ENCODE peak calls at places on chromosomes 1 and 21, in four cellular contexts. One of them, this sample, is unnamed.

GRCh38 chr1:247385283-247385682 is 30.7 kb upstream of the NLRP3 start:
- DNase-seq in lung: no peak
- DNase-seq in pancreas: no peak
- DNase-seq in MCF 10A: no peak
- DNase-seq in this sample: no peak

GRCh38 chr1:235015291-235015990 is 113.2 kb downstream of the TOMM20 start:
- DNase-seq in lung: no peak
- DNase-seq in MCF 10A: no peak
- DNase-seq in pancreas: no peak
- DNase-seq in this sample: no peak

GRCh38 chr1:225998560-225999226 is 450 bp downstream of the SDE2 start:
- DNase-seq in lung: no peak
- DNase-seq in pancreas: no peak
- DNase-seq in MCF 10A: peak; percentile 34
- DNase-seq in this sample: no peak

GRCh38 chr1:47478090-47478489 is 40.2 kb downstream of the FOXD2 start:
- DNase-seq in pancreas: peak; percentile 41
- DNase-seq in MCF 10A: peak; percentile 42
- DNase-seq in lung: peak; percentile 75
- DNase-seq in this sample: no peak

GRCh38 chr1:27963393-27963792 is 3.6 kb downstream of the XKR8 start:
- DNase-seq in lung: no peak
- DNase-seq in pancreas: no peak
- DNase-seq in MCF 10A: no peak
- DNase-seq in this sample: no peak

GRCh38 chr1:53588053-53588779 is 129.0 kb downstream of the DMRTB1 start:
- DNase-seq in pancreas: no peak
- DNase-seq in lung: no peak
- DNase-seq in MCF 10A: no peak
- DNase-seq in this sample: peak; percentile 40

GRCh38 chr1:85357817-85358216 is 81.4 kb upstream of the BCL10 start:
- DNase-seq in lung: no peak
- DNase-seq in MCF 10A: no peak
- DNase-seq in pancreas: no peak
- DNase-seq in this sample: no peak

GRCh38 chr1:223197923-223198627 is 55.0 kb upstream of the TLR5 start:
- DNase-seq in MCF 10A: peak; percentile 76
- DNase-seq in lung: no peak
- DNase-seq in pancreas: no peak
- DNase-seq in this sample: no peak

GRCh38 chr1:205226868-205227583 is 720 bp upstream of the TMCC2 start:
- DNase-seq in pancreas: no peak
- DNase-seq in lung: no peak
- DNase-seq in MCF 10A: peak; percentile 99
- DNase-seq in this sample: peak; percentile 27

GRCh38 chr1:162627662-162628296 is 4.5 kb upstream of the DDR2 start:
- DNase-seq in pancreas: no peak
- DNase-seq in MCF 10A: peak; percentile 71
- DNase-seq in lung: no peak
- DNase-seq in this sample: no peak

GRCh38 chr1:61139324-61140055 is 57.1 kb downstream of the NFIA start:
- DNase-seq in lung: no peak
- DNase-seq in MCF 10A: peak; percentile 94
- DNase-seq in pancreas: no peak
- DNase-seq in this sample: no peak

GRCh38 chr1:221839794-221840395 is 98.0 kb upstream of the DUSP10 start:
- DNase-seq in MCF 10A: peak; percentile 100
- DNase-seq in pancreas: peak; percentile 53
- DNase-seq in lung: no peak
- DNase-seq in this sample: peak; percentile 87

GRCh38 chr1:228363686-228364067 is 43.0 kb downstream of the TRIM11 start:
- DNase-seq in pancreas: no peak
- DNase-seq in lung: no peak
- DNase-seq in MCF 10A: no peak
- DNase-seq in this sample: no peak

GRCh38 chr1:242428403-242429190 is 95.9 kb downstream of the PLD5 start:
- DNase-seq in pancreas: no peak
- DNase-seq in MCF 10A: no peak
- DNase-seq in lung: no peak
- DNase-seq in this sample: no peak

GRCh38 chr1:112457241-112457640 is 51.5 kb upstream of the WNT2B start:
- DNase-seq in MCF 10A: peak; percentile 20
- DNase-seq in lung: no peak
- DNase-seq in pancreas: no peak
- DNase-seq in this sample: no peak

GRCh38 chr1:157504646-157505045 is 47.7 kb downstream of the FCRL5 start:
- DNase-seq in MCF 10A: no peak
- DNase-seq in lung: no peak
- DNase-seq in pancreas: no peak
- DNase-seq in this sample: peak; percentile 51

GRCh38 chr21:17818158-17819113 is 720 bp downstream of the C21orf91 start:
- DNase-seq in pancreas: peak; percentile 25
- DNase-seq in lung: peak; percentile 38
- DNase-seq in MCF 10A: peak; percentile 56
- DNase-seq in this sample: peak; percentile 85

GRCh38 chr1:200483491-200484143 is 73.8 kb upstream of the ZNF281 start:
- DNase-seq in MCF 10A: peak; percentile 100
- DNase-seq in lung: peak; percentile 60
- DNase-seq in pancreas: peak; percentile 64
- DNase-seq in this sample: no peak

GRCh38 chr1:149986486-149987296 is 23.8 kb downstream of the OTUD7B start:
- DNase-seq in lung: no peak
- DNase-seq in MCF 10A: peak; percentile 46
- DNase-seq in pancreas: no peak
- DNase-seq in this sample: no peak

GRCh38 chr1:12159826-12160225 is 7.0 kb upstream of the TNFRSF1B start:
- DNase-seq in MCF 10A: no peak
- DNase-seq in lung: no peak
- DNase-seq in pancreas: no peak
- DNase-seq in this sample: no peak

GRCh38 chr1:168091063-168091462 is 45.7 kb downstream of the GPR161 start:
- DNase-seq in lung: no peak
- DNase-seq in pancreas: no peak
- DNase-seq in MCF 10A: no peak
- DNase-seq in this sample: peak; percentile 75

GRCh38 chr1:81915937-81916336 is 115.2 kb downstream of the ADGRL2 start:
- DNase-seq in lung: no peak
- DNase-seq in MCF 10A: no peak
- DNase-seq in pancreas: no peak
- DNase-seq in this sample: no peak

GRCh38 chr1:220711086-220711809 is 21.1 kb downstream of the C1orf115 start:
- DNase-seq in MCF 10A: no peak
- DNase-seq in lung: no peak
- DNase-seq in pancreas: no peak
- DNase-seq in this sample: no peak

GRCh38 chr1:234281826-234282489 is 91.3 kb upstream of the COA6 start:
- DNase-seq in lung: no peak
- DNase-seq in pancreas: no peak
- DNase-seq in MCF 10A: no peak
- DNase-seq in this sample: no peak

GRCh38 chr1:65255088-65256050 is 54.0 kb upstream of the DNAJC6 start:
- DNase-seq in MCF 10A: peak; percentile 40
- DNase-seq in lung: no peak
- DNase-seq in pancreas: no peak
- DNase-seq in this sample: no peak

GRCh38 chr1:179955318-179955638 is 668 bp downstream of the CEP350 start:
- DNase-seq in MCF 10A: no peak
- DNase-seq in lung: no peak
- DNase-seq in pancreas: no peak
- DNase-seq in this sample: no peak

GRCh38 chr1:177884499-177885021 is 85.3 kb downstream of the SEC16B start:
- DNase-seq in lung: no peak
- DNase-seq in MCF 10A: no peak
- DNase-seq in pancreas: no peak
- DNase-seq in this sample: no peak

DNA sequence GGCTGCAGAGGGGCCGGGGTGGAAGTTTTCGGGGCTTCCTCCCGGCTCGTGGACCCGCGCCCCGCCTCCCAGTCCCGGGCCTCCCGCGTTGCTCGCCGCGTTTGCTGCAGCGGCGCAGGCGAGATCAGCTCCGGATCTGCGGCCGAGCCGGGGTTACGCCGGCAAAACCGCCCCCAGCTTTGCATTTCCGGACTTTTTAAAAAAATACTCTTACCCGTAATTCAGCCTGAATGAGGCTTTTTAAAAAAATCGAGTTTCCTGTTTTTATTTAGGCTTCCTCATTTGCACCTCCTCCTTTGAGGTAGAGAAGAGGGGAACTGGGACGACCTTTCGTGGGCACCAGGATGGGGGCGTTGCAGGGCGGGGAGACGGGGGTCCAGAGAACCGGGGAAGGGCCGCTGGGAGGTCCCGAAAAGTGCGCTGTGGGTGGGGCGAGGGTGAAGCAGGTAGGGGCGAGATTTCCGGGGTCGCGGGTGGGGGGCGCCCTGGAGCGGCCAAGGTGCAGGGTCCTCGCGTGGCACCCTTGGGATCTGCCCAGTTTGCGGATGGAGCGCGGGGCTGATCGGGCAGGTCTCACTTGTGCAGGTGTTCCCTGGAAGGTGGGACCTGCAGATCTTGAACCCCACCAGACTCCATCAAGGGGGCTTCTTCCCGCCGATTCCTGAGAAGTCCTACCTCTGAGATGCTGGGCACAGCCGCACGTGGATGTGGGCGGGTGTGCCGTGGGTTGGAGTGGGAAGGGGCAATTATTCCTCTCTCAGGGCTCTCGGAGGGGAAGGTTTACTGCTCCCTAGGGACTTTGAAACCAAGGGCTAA is 1.1 kb downstream of the PIK3CD start:
- DNase-seq in MCF 10A: no peak
- DNase-seq in pancreas: no peak
- DNase-seq in lung: no peak
- DNase-seq in this sample: no peak
- TF ChIP-seq CTCF in MCF 10A: no peak
- TF ChIP-seq CTCF in pancreas: no peak
- TF ChIP-seq CTCF in lung: no peak
- TF ChIP-seq CTCF in this sample: no peak

DNA sequence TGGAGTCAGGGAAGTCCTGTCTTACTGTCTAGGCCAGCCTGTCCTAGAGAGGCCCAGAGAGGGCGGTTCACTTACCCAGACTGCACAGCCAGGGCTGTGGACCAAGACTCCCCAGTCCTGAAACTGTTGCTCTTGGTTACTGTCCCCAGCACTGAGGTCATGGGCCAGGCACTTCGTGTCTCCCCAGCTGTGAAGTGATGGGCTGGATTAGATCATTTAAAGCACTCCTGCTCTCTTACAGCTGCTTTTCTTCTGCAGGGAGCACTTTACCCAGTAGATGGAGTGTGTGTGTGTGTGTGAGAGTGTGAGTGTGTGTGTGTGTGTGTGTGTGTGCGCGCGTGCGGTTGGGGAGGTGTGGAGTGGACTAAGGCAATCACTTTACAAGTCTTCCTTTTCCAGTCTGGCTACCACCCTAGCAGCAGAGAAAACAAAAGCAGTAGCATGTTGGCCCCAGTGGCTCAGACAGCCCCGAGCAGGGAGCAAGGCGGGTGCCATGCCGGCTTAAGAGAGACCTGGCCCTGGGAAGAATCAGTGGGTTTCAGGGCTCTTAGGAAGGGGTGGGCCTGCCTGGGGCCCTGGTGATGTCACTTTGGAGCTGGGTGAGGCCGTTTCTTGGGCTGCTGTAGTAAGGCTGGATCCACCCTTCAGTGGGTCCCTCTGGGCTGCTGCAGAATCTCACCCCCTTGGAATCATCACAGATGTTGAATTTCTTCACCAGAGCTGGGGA is 2.4 kb downstream of the SPSB1 start:
- DNase-seq in pancreas: no peak
- DNase-seq in MCF 10A: no peak
- DNase-seq in lung: no peak
- DNase-seq in this sample: no peak
- TF ChIP-seq CTCF in pancreas: no peak
- TF ChIP-seq CTCF in MCF 10A: no peak
- TF ChIP-seq CTCF in lung: no peak
- TF ChIP-seq CTCF in this sample: peak; percentile 43

DNA sequence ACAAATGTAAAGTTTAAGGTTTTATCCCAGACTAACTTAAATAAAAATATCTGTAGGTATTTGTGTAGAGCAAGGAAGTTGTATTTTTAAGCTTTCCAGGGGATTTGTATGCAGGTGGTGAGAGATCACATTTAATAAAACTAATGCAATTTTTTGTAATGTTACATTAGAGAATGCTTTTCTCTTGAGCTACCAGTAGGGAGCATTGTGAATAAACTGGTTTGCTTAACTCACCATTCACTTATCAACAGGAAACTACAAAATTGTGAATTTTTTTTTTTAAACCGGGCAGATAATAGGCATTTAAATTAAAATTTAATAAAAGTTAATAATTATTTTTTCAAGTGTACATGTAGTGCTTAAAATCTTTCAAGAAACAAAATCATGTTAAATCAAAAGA is 78.6 kb downstream of the IVNS1ABP start:
- DNase-seq in pancreas: no peak
- DNase-seq in MCF 10A: peak; percentile 24
- DNase-seq in lung: no peak
- DNase-seq in this sample: no peak
- TF ChIP-seq CTCF in pancreas: no peak
- TF ChIP-seq CTCF in MCF 10A: peak; percentile 25
- TF ChIP-seq CTCF in lung: peak; percentile 21
- TF ChIP-seq CTCF in this sample: peak; percentile 52

GRCh38 chr1:147624529-147624928 is 45.8 kb downstream of the ACP6 start:
- DNase-seq in lung: no peak
- DNase-seq in MCF 10A: no peak
- DNase-seq in pancreas: no peak
- DNase-seq in this sample: no peak

GRCh38 chr1:147626304-147626703 is 44.0 kb downstream of the ACP6 start:
- DNase-seq in pancreas: no peak
- DNase-seq in MCF 10A: no peak
- DNase-seq in lung: no peak
- DNase-seq in this sample: no peak

GRCh38 chr1:147624011-147624410 is 46.3 kb downstream of the ACP6 start:
- DNase-seq in pancreas: no peak
- DNase-seq in lung: no peak
- DNase-seq in MCF 10A: no peak
- DNase-seq in this sample: no peak

GRCh38 chr1:147626739-147627138 is 43.6 kb downstream of the ACP6 start:
- DNase-seq in lung: no peak
- DNase-seq in pancreas: no peak
- DNase-seq in MCF 10A: no peak
- DNase-seq in this sample: no peak

DNA sequence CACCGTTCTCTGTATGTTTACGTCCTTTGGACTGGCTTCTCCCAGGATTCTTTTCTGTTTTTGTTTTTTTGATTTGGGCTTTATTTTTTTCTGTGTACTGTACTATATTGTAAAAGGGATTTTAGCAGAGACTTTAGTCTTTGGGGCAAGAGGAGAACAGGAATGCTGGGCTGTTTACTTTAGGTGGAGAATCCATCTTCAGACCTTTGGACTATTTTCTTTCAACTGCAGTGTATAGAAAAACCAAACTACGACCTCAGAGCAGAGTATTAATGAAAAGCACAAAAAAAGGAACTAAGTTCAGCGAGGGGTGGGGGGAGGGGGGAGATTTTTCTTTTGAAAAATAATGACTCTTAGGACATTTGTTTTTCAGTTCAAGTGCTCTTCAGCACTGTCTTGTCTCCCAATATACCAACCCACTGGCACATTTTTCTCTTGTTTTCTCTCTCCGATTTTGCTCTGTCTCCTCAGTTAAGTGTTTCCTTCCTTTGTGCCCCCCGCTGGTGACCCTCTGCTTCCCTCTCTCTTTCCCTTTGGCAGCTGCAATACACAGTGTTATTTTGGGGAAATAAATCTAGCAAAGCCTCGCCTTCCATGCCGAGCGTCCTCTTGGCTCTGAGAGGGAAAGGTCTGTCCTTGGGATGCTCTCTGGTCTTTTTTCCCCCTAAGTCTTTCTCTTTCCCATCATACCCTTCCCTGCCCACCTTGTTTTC is 44.9 kb downstream of the ACP6 start:
- DNase-seq in MCF 10A: no peak
- DNase-seq in lung: no peak
- DNase-seq in pancreas: no peak
- DNase-seq in this sample: no peak
- TF ChIP-seq CTCF in MCF 10A: no peak
- TF ChIP-seq CTCF in lung: no peak
- TF ChIP-seq CTCF in pancreas: no peak
- TF ChIP-seq CTCF in this sample: peak; percentile 51

This sample was measured in osteocyte.